ENCODE peak calls at places on chromosome 9, in six cellular contexts. V, A, W, F, R and C are unnamed samples.

GRCh38 chr9:79799691-79800345 is 228.1 kb downstream of the TLE4 start:
- DNase-seq in V (no peak), A (no peak), W (no peak), F (no peak), R (peak), C (no peak)

GRCh38 chr9:71806916-71807315 is 38.6 kb upstream of the CEMIP2 start:
- DNase-seq in V (peak), A (no peak), W (peak), F (peak), R (peak), C (no peak)

GRCh38 chr9:127785023-127785932 is 556 bp upstream of the CDK9 start:
- DNase-seq in V (peak), A (peak), W (peak), F (peak), R (peak), C (no peak)

GRCh38 chr9:113868501-113868900 is 7.6 kb upstream of the ZNF618 start:
- DNase-seq in V (no peak), A (no peak), W (no peak), F (no peak), R (peak), C (no peak)

GRCh38 chr9:123108976-123109375 is 75.5 kb downstream of the GPR21 start:
- DNase-seq in V (no peak), A (no peak), W (no peak), F (no peak), R (no peak), C (no peak)

GRCh38 chr9:100473271-100474081 is 527 bp downstream of the TMEFF1 start:
- DNase-seq in V (peak), A (peak), W (peak), F (peak), R (peak), C (no peak)

GRCh38 chr9:76649894-76650293 is 114.3 kb upstream of the PCA3 start:
- DNase-seq in V (no peak), A (no peak), W (no peak), F (no peak), R (no peak), C (no peak)

GRCh38 chr9:26437056-26437711 is 455.4 kb downstream of the CAAP1 start:
- DNase-seq in V (peak), A (no peak), W (no peak), F (no peak), R (no peak), C (no peak)

GRCh38 chr9:32264171-32264862 is 120.1 kb upstream of the ACO1 start:
- DNase-seq in V (peak), A (no peak), W (peak), F (no peak), R (peak), C (no peak)

GRCh38 chr9:101977614-101978210 is 239.3 kb upstream of the GRIN3A start:
- DNase-seq in V (no peak), A (no peak), W (peak), F (no peak), R (peak), C (no peak)

GRCh38 chr9:128635266-128636023 is 21.2 kb downstream of the DYNC2I2 start:
- DNase-seq in V (peak), A (peak), W (no peak), F (peak), R (peak), C (peak)

GRCh38 chr9:87427851-87428506 is 69.7 kb upstream of the DAPK1 start:
- DNase-seq in V (no peak), A (no peak), W (no peak), F (no peak), R (no peak), C (no peak)

GRCh38 chr9:137300607-137301085 is 1.4 kb downstream of the NRARP start:
- DNase-seq in V (peak), A (peak), W (no peak), F (no peak), R (no peak), C (no peak)

GRCh38 chr9:81825831-81826540 is 102.2 kb upstream of the SPATA31D4 start:
- DNase-seq in V (no peak), A (no peak), W (no peak), F (no peak), R (no peak), C (no peak)

GRCh38 chr9:551986-552930 is 289.2 kb upstream of the DMRT1 start:
- DNase-seq in V (no peak), A (no peak), W (no peak), F (no peak), R (peak), C (no peak)

GRCh38 chr9:13181652-13182051 is 97.8 kb downstream of the MPDZ start:
- DNase-seq in V (no peak), A (no peak), W (no peak), F (no peak), R (no peak), C (no peak)

GRCh38 chr9:14170973-14171596 is 142.9 kb downstream of the NFIB start:
- DNase-seq in V (no peak), A (no peak), W (no peak), F (no peak), R (peak), C (no peak)

GRCh38 chr9:128275198-128276007 is at the start of gene GOLGA2:
- DNase-seq in V (peak), A (no peak), W (no peak), F (no peak), R (peak), C (no peak)

GRCh38 chr9:135437259-135437658 is 42.3 kb upstream of the PPP1R26 start:
- DNase-seq in V (no peak), A (no peak), W (no peak), F (no peak), R (no peak), C (no peak)

GRCh38 chr9:96644137-96644536 is 11.0 kb downstream of the PRXL2C start:
- DNase-seq in V (no peak), A (no peak), W (no peak), F (no peak), R (no peak), C (no peak)

DNA sequence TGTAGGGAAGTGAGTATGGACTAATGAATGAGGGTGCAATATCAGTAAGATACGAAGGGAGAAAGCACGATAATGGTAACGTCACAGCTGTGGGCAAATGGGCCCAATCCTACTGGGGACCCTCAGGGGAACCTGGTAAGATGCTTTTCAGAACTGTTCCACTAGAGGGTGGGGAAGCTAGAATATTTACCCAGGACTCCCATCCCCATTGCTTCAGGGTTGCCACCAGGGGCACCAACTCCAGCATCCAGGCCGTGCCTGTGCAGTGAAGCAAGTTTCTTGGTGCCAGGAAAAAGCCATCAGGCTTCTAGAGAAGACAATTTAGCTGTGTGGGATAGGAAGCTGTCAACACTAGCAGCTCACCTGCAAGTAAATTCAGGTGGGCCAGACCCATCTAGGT is 409.3 kb downstream of the AGTPBP1 start:
- DNase-seq in V (peak), A (no peak), W (peak), F (no peak), R (no peak), C (no peak)
- TF ChIP-seq CTCF in V (no peak), A (no peak), W (peak), F (no peak), R (no peak), C (peak)

GRCh38 chr9:4860383-4860782 is 67.6 kb downstream of the RCL1 start:
- DNase-seq in V (no peak), A (no peak), W (no peak), F (no peak), R (no peak), C (no peak)
- TF ChIP-seq CTCF in V (no peak), A (no peak), W (no peak), F (no peak), R (no peak), C (no peak)

GRCh38 chr9:134264169-134264568 is 62.1 kb upstream of the RXRA start:
- DNase-seq in V (no peak), A (no peak), W (no peak), F (no peak), R (no peak), C (no peak)

GRCh38 chr9:134266418-134266817 is 59.8 kb upstream of the RXRA start:
- DNase-seq in V (no peak), A (no peak), W (no peak), F (no peak), R (no peak), C (no peak)

GRCh38 chr9:134268308-134268724 is 57.9 kb upstream of the RXRA start:
- DNase-seq in V (no peak), A (no peak), W (peak), F (peak), R (no peak), C (no peak)

GRCh38 chr9:134265078-134265477 is 61.2 kb upstream of the RXRA start:
- DNase-seq in V (no peak), A (no peak), W (no peak), F (no peak), R (no peak), C (no peak)

GRCh38 chr9:134267305-134268265 is 58.7 kb upstream of the RXRA start:
- DNase-seq in V (peak), A (no peak), W (no peak), F (no peak), R (no peak), C (no peak)
- TF ChIP-seq CTCF in V (no peak), A (no peak), W (peak), F (no peak), R (no peak), C (no peak)

GRCh38 chr9:110261631-110262030 is 5.3 kb upstream of the TXN start:
- DNase-seq in V (no peak), A (no peak), W (no peak), F (no peak), R (no peak), C (no peak)
- TF ChIP-seq CTCF in V (no peak), A (no peak), W (no peak), F (no peak), R (no peak), C (no peak)

DNA sequence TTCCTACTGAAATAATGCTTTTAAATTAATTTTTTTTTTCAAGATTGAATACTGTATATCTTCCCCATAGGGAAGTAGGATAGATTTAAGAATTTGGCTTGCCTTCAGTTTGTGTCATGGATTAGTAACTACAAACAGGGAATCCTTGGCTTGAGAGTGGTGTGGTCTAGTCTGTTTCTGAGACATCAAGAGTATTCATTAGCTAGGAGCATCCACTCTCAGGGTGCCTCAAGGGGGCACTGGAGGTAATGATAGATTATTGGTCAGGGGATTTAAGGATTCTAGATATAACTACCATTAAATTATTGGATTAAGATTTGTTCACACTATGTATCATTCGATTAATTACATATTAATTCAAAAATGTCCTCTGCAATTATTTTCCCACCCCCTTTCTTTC is 91.8 kb upstream of the TXNDC8 start:
- DNase-seq in V (no peak), A (no peak), W (no peak), F (no peak), R (no peak), C (no peak)
- TF ChIP-seq CTCF in V (no peak), A (no peak), W (no peak), F (no peak), R (peak), C (peak)

GRCh38 chr9:120361531-120361930 is 218.4 kb downstream of the CDK5RAP2 start:
- DNase-seq in V (no peak), A (no peak), W (no peak), F (no peak), R (no peak), C (no peak)

GRCh38 chr9:120360046-120360445 is 219.9 kb downstream of the CDK5RAP2 start:
- DNase-seq in V (no peak), A (no peak), W (no peak), F (no peak), R (no peak), C (no peak)

GRCh38 chr9:120363697-120364096 is 216.3 kb downstream of the CDK5RAP2 start:
- DNase-seq in V (no peak), A (no peak), W (no peak), F (no peak), R (no peak), C (no peak)

GRCh38 chr9:120362446-120362845 is 217.5 kb downstream of the CDK5RAP2 start:
- DNase-seq in V (no peak), A (no peak), W (no peak), F (no peak), R (no peak), C (no peak)

DNA sequence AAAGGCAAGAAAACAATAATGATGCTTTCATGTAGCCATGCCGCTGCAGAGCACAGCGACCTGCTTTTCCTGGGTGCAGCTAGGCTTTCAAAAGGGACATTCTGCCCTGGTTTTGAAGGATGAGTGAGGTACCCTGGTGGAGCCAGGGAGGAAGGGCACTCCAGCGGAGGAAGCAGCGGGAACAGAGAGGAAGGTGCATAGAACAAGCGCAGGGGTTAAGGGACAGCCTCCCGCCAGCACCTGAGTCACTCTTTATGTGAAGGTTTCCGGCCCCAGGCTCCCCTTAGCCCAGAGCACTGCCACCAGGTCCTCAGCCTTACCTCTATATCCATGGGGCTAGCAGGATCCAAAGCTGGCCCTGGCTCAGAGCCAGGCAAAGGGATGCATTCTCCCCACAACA is 221.1 kb downstream of the CDK5RAP2 start:
- DNase-seq in V (no peak), A (no peak), W (no peak), F (no peak), R (no peak), C (no peak)
- TF ChIP-seq CTCF in V (no peak), A (no peak), W (no peak), F (no peak), R (no peak), C (no peak)

GRCh38 chr9:2838984-2839367 is 4.9 kb downstream of the PUM3 start:
- DNase-seq in V (no peak), A (no peak), W (no peak), F (no peak), R (no peak), C (no peak)

GRCh38 chr9:2833096-2833495 is 10.8 kb downstream of the PUM3 start:
- DNase-seq in V (no peak), A (no peak), W (no peak), F (no peak), R (peak), C (no peak)

GRCh38 chr9:2838356-2838983 is 5.4 kb downstream of the PUM3 start:
- DNase-seq in V (no peak), A (no peak), W (no peak), F (no peak), R (peak), C (no peak)

DNA sequence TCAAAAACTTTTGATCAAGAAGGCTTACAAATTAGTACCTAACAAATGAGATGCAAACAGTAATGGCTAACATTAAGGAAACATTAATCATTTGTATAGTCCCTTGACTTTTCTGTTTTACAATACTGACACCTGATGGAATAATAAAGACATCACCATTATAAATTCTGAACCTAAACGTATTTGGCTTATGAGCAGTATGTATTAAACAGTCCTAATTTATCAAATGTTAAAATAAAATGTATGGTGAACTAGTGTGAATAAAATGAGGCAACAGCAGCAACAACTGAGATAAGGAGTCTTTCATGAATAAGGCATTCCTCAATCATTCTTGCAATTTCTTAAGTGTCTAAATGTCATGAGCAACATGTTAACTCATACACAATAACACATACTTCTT is 6.0 kb downstream of the PUM3 start:
- DNase-seq in V (no peak), A (no peak), W (no peak), F (no peak), R (peak), C (no peak)
- TF ChIP-seq CTCF in V (no peak), A (peak), W (peak), F (peak), R (peak), C (peak)

DNA sequence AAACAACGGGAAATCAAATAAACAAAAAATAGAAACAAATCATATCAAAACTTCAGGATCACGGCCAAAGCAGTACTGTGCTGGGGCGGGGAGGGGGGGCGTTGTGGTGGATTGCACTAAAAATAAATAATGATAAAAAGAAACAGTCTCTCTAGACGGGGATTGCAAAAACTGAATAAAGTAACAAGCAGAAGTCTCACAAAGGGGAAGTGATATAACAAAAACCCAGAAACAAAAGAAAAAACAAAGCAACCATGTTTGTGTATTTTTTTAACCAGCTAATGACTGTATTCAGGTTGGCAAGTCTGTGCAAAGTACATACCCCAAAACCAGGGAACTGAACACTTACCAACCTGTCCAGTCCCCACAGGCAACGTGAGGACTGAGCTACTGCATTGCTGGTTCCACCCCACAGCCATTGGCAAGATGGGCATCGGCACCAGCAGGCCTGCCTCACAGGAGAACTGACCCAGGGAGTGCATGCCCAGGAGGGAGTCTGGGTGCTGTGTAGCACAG is 24.1 kb downstream of the BICD2 start:
- DNase-seq in V (no peak), A (peak), W (no peak), F (no peak), R (no peak), C (peak)
- TF ChIP-seq CTCF in V (no peak), A (no peak), W (no peak), F (no peak), R (no peak), C (no peak)

GRCh38 chr9:88871669-88872068 is 119.6 kb upstream of the S1PR3 start:
- DNase-seq in V (no peak), A (no peak), W (no peak), F (no peak), R (no peak), C (no peak)

GRCh38 chr9:88873635-88874034 is 117.6 kb upstream of the S1PR3 start:
- DNase-seq in V (no peak), A (no peak), W (no peak), F (no peak), R (no peak), C (no peak)

GRCh38 chr9:88872171-88872946 is 118.9 kb upstream of the S1PR3 start:
- DNase-seq in V (no peak), A (no peak), W (no peak), F (no peak), R (no peak), C (no peak)

GRCh38 chr9:88875394-88875793 is 115.9 kb upstream of the S1PR3 start:
- DNase-seq in V (no peak), A (no peak), W (no peak), F (no peak), R (no peak), C (no peak)

DNA sequence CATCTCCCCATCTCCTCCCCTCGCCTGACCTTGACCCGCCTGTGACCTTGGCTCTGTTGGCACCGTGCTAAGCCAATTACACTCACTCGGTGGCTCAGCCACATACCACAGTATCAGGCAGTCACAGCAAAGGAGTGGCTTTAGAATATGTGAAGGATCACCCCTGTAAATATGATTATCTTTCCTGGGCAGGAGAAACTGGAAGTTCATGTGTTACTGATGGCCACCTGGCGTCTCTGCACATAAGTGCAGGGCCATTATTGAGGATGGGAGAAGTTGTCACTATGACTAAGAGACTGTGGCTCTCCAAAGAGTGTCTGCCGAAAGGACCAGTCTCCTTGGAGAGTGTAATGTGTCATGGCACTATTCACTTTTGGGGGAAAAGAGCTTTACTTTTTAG is 116.9 kb upstream of the S1PR3 start:
- DNase-seq in V (no peak), A (no peak), W (no peak), F (no peak), R (no peak), C (no peak)
- TF ChIP-seq CTCF in V (no peak), A (no peak), W (peak), F (no peak), R (no peak), C (peak)